ENCODE peak calls at places on chromosome 1, in five cellular contexts. One of them, this sample, is unnamed.

GRCh38 chr1:183339556-183340167 is 78.5 kb downstream of the NMNAT2 start:
- DNase-seq in A549: no peak
- DNase-seq in T-helper 2 cell: no peak
- DNase-seq in kidney tubule cell: peak
- DNase-seq in RPMI7951: peak
- DNase-seq in this sample: no peak

GRCh38 chr1:19974822-19975416 is 4.5 kb downstream of the PLA2G2A start:
- DNase-seq in A549: peak
- DNase-seq in T-helper 2 cell: peak
- DNase-seq in kidney tubule cell: peak
- DNase-seq in RPMI7951: peak
- DNase-seq in this sample: peak

GRCh38 chr1:177307771-177308170 is 137.0 kb downstream of the BRINP2 start:
- DNase-seq in A549: no peak
- DNase-seq in T-helper 2 cell: no peak
- DNase-seq in kidney tubule cell: peak
- DNase-seq in RPMI7951: no peak
- DNase-seq in this sample: no peak

GRCh38 chr1:91697322-91698260 is 188.4 kb downstream of the TGFBR3 start:
- DNase-seq in A549: no peak
- DNase-seq in T-helper 2 cell: peak
- DNase-seq in kidney tubule cell: no peak
- DNase-seq in RPMI7951: peak
- DNase-seq in this sample: no peak

GRCh38 chr1:67052741-67053534 is 1.0 kb downstream of the SLC35D1 start:
- DNase-seq in A549: peak
- DNase-seq in T-helper 2 cell: no peak
- DNase-seq in kidney tubule cell: peak
- DNase-seq in RPMI7951: peak
- DNase-seq in this sample: no peak

GRCh38 chr1:181189691-181190361 is 101.3 kb downstream of the IER5 start:
- DNase-seq in A549: peak
- DNase-seq in T-helper 2 cell: peak
- DNase-seq in kidney tubule cell: peak
- DNase-seq in RPMI7951: peak
- DNase-seq in this sample: no peak

GRCh38 chr1:198756470-198756869 is 117.6 kb downstream of the PTPRC start:
- DNase-seq in A549: no peak
- DNase-seq in T-helper 2 cell: no peak
- DNase-seq in kidney tubule cell: peak
- DNase-seq in RPMI7951: peak
- DNase-seq in this sample: no peak

GRCh38 chr1:213231795-213232231 is 180.8 kb downstream of the RPS6KC1 start:
- DNase-seq in A549: no peak
- DNase-seq in T-helper 2 cell: no peak
- DNase-seq in kidney tubule cell: peak
- DNase-seq in RPMI7951: peak
- DNase-seq in this sample: no peak

GRCh38 chr1:162632743-162633326 is 571 bp downstream of the DDR2 start:
- DNase-seq in A549: no peak
- DNase-seq in T-helper 2 cell: no peak
- DNase-seq in kidney tubule cell: no peak
- DNase-seq in RPMI7951: peak
- DNase-seq in this sample: no peak

GRCh38 chr1:34975312-34975711 is 9.8 kb downstream of the TMEM35B start:
- DNase-seq in A549: no peak
- DNase-seq in T-helper 2 cell: no peak
- DNase-seq in kidney tubule cell: peak
- DNase-seq in RPMI7951: no peak
- DNase-seq in this sample: no peak

GRCh38 chr1:19606817-19607706 is 37.0 kb upstream of the NBL1 start:
- DNase-seq in A549: no peak
- DNase-seq in T-helper 2 cell: peak
- DNase-seq in kidney tubule cell: no peak
- DNase-seq in RPMI7951: peak
- DNase-seq in this sample: no peak

This sample was measured in epithelial cell of proximal tubule.